ENCODE peak calls at places on chromosome 21, in seven cellular contexts. D, I, F, G, Z, X and R are unnamed samples.

GRCh38 chr21:42346866-42347600 is 3.8 kb downstream of the TFF2 start:
- DNase-seq in X (no peak), I (no peak), G (no peak), D (no peak), Z (no peak), F (no peak), R (no peak)

GRCh38 chr21:14877581-14878228 is 187.1 kb downstream of the NRIP1 start:
- DNase-seq in F (no peak), G (no peak), Z (no peak), X (peak), D (no peak), I (no peak), R (no peak)

GRCh38 chr21:37842163-37842919 is 73.9 kb downstream of the KCNJ6 start:
- DNase-seq in Z (no peak), X (no peak), I (no peak), G (no peak), F (no peak), D (no peak), R (no peak)

GRCh38 chr21:44527983-44528633 is 11.9 kb downstream of the KRTAP10-1 start:
- DNase-seq in Z (no peak), D (no peak), F (no peak), G (no peak), X (no peak), I (no peak), R (no peak)

GRCh38 chr21:38295997-38296764 is 39.4 kb downstream of the KCNJ15 start:
- DNase-seq in D (no peak), Z (no peak), F (no peak), X (peak), I (no peak), G (peak), R (no peak)

GRCh38 chr21:45549670-45550463 is 7.6 kb upstream of the SLC19A1 start:
- DNase-seq in G (no peak), I (no peak), D (no peak), Z (no peak), F (peak), X (no peak), R (no peak)

GRCh38 chr21:37341254-37341960 is 25.2 kb upstream of the DYRK1A start:
- DNase-seq in F (no peak), I (no peak), G (no peak), X (peak), D (no peak), Z (no peak), R (no peak)

GRCh38 chr21:45985471-45986315 is 4.1 kb downstream of the COL6A1 start:
- DNase-seq in I (no peak), G (no peak), Z (no peak), X (no peak), D (no peak), F (no peak), R (no peak)